ENCODE peak calls at places on chromosomes 4 and X, in six cellular contexts. One of them, this sample, is unnamed.
A peak's percentile ranks its signal among the peaks of the same experiment; 100 is the strongest.

GRCh38 chrX:12672362-12673106 is 118.7 kb upstream of the PRPS2 start:
- DNase-seq in activated T-cell treated with anti-CD3 and anti-CD28 coated beads for 4 hours: no peak
- DNase-seq in choroid plexus epithelial cell: no peak
- DNase-seq in AG08395: no peak
- DNase-seq in stimulated activated CD4-positive, alpha-beta T cell treated with anti-CD3 and anti-CD28 coated beads, Interleukin-12 subunit alpha, Interleukin-12 subunit beta, amount 100 ng/mL, for 4 hours: no peak
- DNase-seq in Jurkat, Clone E6-1: no peak
- DNase-seq in this sample: no peak

GRCh38 chrX:115560211-115560977 is 580 bp upstream of the PLS3 start:
- DNase-seq in Jurkat, Clone E6-1: no peak
- DNase-seq in AG08395: no peak
- DNase-seq in choroid plexus epithelial cell: peak; percentile 52
- DNase-seq in stimulated activated CD4-positive, alpha-beta T cell treated with anti-CD3 and anti-CD28 coated beads, Interleukin-12 subunit alpha, Interleukin-12 subunit beta, amount 100 ng/mL, for 4 hours: no peak
- DNase-seq in activated T-cell treated with anti-CD3 and anti-CD28 coated beads for 4 hours: no peak
- DNase-seq in this sample: no peak

GRCh38 chr4:183443609-183444148 is 757 bp upstream of the CDKN2AIP start:
- DNase-seq in stimulated activated CD4-positive, alpha-beta T cell treated with anti-CD3 and anti-CD28 coated beads, Interleukin-12 subunit alpha, Interleukin-12 subunit beta, amount 100 ng/mL, for 4 hours: peak; percentile 36
- DNase-seq in AG08395: peak; percentile 51
- DNase-seq in Jurkat, Clone E6-1: peak; percentile 32
- DNase-seq in choroid plexus epithelial cell: peak; percentile 64
- DNase-seq in activated T-cell treated with anti-CD3 and anti-CD28 coated beads for 4 hours: peak; percentile 17
- DNase-seq in this sample: peak; percentile 67

GRCh38 chrX:149476513-149476912 is 28.6 kb downstream of the IDS start:
- DNase-seq in activated T-cell treated with anti-CD3 and anti-CD28 coated beads for 4 hours: no peak
- DNase-seq in choroid plexus epithelial cell: no peak
- DNase-seq in stimulated activated CD4-positive, alpha-beta T cell treated with anti-CD3 and anti-CD28 coated beads, Interleukin-12 subunit alpha, Interleukin-12 subunit beta, amount 100 ng/mL, for 4 hours: no peak
- DNase-seq in Jurkat, Clone E6-1: no peak
- DNase-seq in AG08395: no peak
- DNase-seq in this sample: no peak

GRCh38 chr4:26992657-26993361 is 132.2 kb downstream of the STIM2 start:
- DNase-seq in activated T-cell treated with anti-CD3 and anti-CD28 coated beads for 4 hours: no peak
- DNase-seq in AG08395: no peak
- DNase-seq in Jurkat, Clone E6-1: no peak
- DNase-seq in stimulated activated CD4-positive, alpha-beta T cell treated with anti-CD3 and anti-CD28 coated beads, Interleukin-12 subunit alpha, Interleukin-12 subunit beta, amount 100 ng/mL, for 4 hours: no peak
- DNase-seq in choroid plexus epithelial cell: peak; percentile 83
- DNase-seq in this sample: no peak

GRCh38 chr4:77076889-77077635 is 1.3 kb upstream of the CCNI start:
- DNase-seq in stimulated activated CD4-positive, alpha-beta T cell treated with anti-CD3 and anti-CD28 coated beads, Interleukin-12 subunit alpha, Interleukin-12 subunit beta, amount 100 ng/mL, for 4 hours: no peak
- DNase-seq in Jurkat, Clone E6-1: no peak
- DNase-seq in activated T-cell treated with anti-CD3 and anti-CD28 coated beads for 4 hours: no peak
- DNase-seq in AG08395: no peak
- DNase-seq in choroid plexus epithelial cell: no peak
- DNase-seq in this sample: no peak

GRCh38 chrX:134948333-134949241 is 42.2 kb upstream of the SMIM10 start:
- DNase-seq in activated T-cell treated with anti-CD3 and anti-CD28 coated beads for 4 hours: no peak
- DNase-seq in choroid plexus epithelial cell: peak; percentile 89
- DNase-seq in Jurkat, Clone E6-1: no peak
- DNase-seq in stimulated activated CD4-positive, alpha-beta T cell treated with anti-CD3 and anti-CD28 coated beads, Interleukin-12 subunit alpha, Interleukin-12 subunit beta, amount 100 ng/mL, for 4 hours: no peak
- DNase-seq in AG08395: no peak
- DNase-seq in this sample: no peak

GRCh38 chrX:29535212-29536162 is 679.9 kb upstream of the MAGEB2 start:
- DNase-seq in activated T-cell treated with anti-CD3 and anti-CD28 coated beads for 4 hours: no peak
- DNase-seq in Jurkat, Clone E6-1: no peak
- DNase-seq in AG08395: no peak
- DNase-seq in choroid plexus epithelial cell: peak; percentile 24
- DNase-seq in stimulated activated CD4-positive, alpha-beta T cell treated with anti-CD3 and anti-CD28 coated beads, Interleukin-12 subunit alpha, Interleukin-12 subunit beta, amount 100 ng/mL, for 4 hours: no peak
- DNase-seq in this sample: no peak

GRCh38 chr4:136931771-136932170 is 600.5 kb downstream of the PCDH18 start:
- DNase-seq in AG08395: no peak
- DNase-seq in activated T-cell treated with anti-CD3 and anti-CD28 coated beads for 4 hours: no peak
- DNase-seq in Jurkat, Clone E6-1: no peak
- DNase-seq in stimulated activated CD4-positive, alpha-beta T cell treated with anti-CD3 and anti-CD28 coated beads, Interleukin-12 subunit alpha, Interleukin-12 subunit beta, amount 100 ng/mL, for 4 hours: no peak
- DNase-seq in choroid plexus epithelial cell: no peak
- DNase-seq in this sample: no peak

GRCh38 chr4:134337584-134337983 is 136.0 kb upstream of the PABPC4L start:
- DNase-seq in activated T-cell treated with anti-CD3 and anti-CD28 coated beads for 4 hours: no peak
- DNase-seq in AG08395: no peak
- DNase-seq in Jurkat, Clone E6-1: no peak
- DNase-seq in stimulated activated CD4-positive, alpha-beta T cell treated with anti-CD3 and anti-CD28 coated beads, Interleukin-12 subunit alpha, Interleukin-12 subunit beta, amount 100 ng/mL, for 4 hours: no peak
- DNase-seq in choroid plexus epithelial cell: peak; percentile 50
- DNase-seq in this sample: no peak

GRCh38 chr4:168643083-168643795 is 146.4 kb downstream of the PALLD start:
- DNase-seq in AG08395: no peak
- DNase-seq in Jurkat, Clone E6-1: no peak
- DNase-seq in activated T-cell treated with anti-CD3 and anti-CD28 coated beads for 4 hours: no peak
- DNase-seq in stimulated activated CD4-positive, alpha-beta T cell treated with anti-CD3 and anti-CD28 coated beads, Interleukin-12 subunit alpha, Interleukin-12 subunit beta, amount 100 ng/mL, for 4 hours: no peak
- DNase-seq in choroid plexus epithelial cell: peak; percentile 67
- DNase-seq in this sample: no peak

GRCh38 chrX:16882702-16883486 is 12.7 kb upstream of the RBBP7 start:
- DNase-seq in AG08395: peak; percentile 57
- DNase-seq in choroid plexus epithelial cell: peak; percentile 75
- DNase-seq in Jurkat, Clone E6-1: peak; percentile 54
- DNase-seq in activated T-cell treated with anti-CD3 and anti-CD28 coated beads for 4 hours: peak; percentile 59
- DNase-seq in stimulated activated CD4-positive, alpha-beta T cell treated with anti-CD3 and anti-CD28 coated beads, Interleukin-12 subunit alpha, Interleukin-12 subunit beta, amount 100 ng/mL, for 4 hours: peak; percentile 59
- DNase-seq in this sample: peak; percentile 71

GRCh38 chr4:4919926-4920325 is 60.5 kb downstream of the MSX1 start:
- DNase-seq in Jurkat, Clone E6-1: no peak
- DNase-seq in AG08395: peak; percentile 77
- DNase-seq in stimulated activated CD4-positive, alpha-beta T cell treated with anti-CD3 and anti-CD28 coated beads, Interleukin-12 subunit alpha, Interleukin-12 subunit beta, amount 100 ng/mL, for 4 hours: no peak
- DNase-seq in activated T-cell treated with anti-CD3 and anti-CD28 coated beads for 4 hours: no peak
- DNase-seq in choroid plexus epithelial cell: no peak
- DNase-seq in this sample: no peak

GRCh38 chr4:36997727-36998126 is 246.8 kb upstream of the NWD2 start:
- DNase-seq in AG08395: no peak
- DNase-seq in Jurkat, Clone E6-1: no peak
- DNase-seq in activated T-cell treated with anti-CD3 and anti-CD28 coated beads for 4 hours: no peak
- DNase-seq in choroid plexus epithelial cell: no peak
- DNase-seq in stimulated activated CD4-positive, alpha-beta T cell treated with anti-CD3 and anti-CD28 coated beads, Interleukin-12 subunit alpha, Interleukin-12 subunit beta, amount 100 ng/mL, for 4 hours: no peak
- DNase-seq in this sample: no peak

GRCh38 chr4:60133414-60133813 is 1066.7 kb upstream of the ADGRL3 start:
- DNase-seq in AG08395: peak; percentile 1
- DNase-seq in choroid plexus epithelial cell: peak; percentile 28
- DNase-seq in stimulated activated CD4-positive, alpha-beta T cell treated with anti-CD3 and anti-CD28 coated beads, Interleukin-12 subunit alpha, Interleukin-12 subunit beta, amount 100 ng/mL, for 4 hours: no peak
- DNase-seq in activated T-cell treated with anti-CD3 and anti-CD28 coated beads for 4 hours: no peak
- DNase-seq in Jurkat, Clone E6-1: no peak
- DNase-seq in this sample: no peak

GRCh38 chr4:139297001-139297410 is 4.3 kb upstream of the NAA15 start:
- DNase-seq in stimulated activated CD4-positive, alpha-beta T cell treated with anti-CD3 and anti-CD28 coated beads, Interleukin-12 subunit alpha, Interleukin-12 subunit beta, amount 100 ng/mL, for 4 hours: no peak
- DNase-seq in Jurkat, Clone E6-1: no peak
- DNase-seq in activated T-cell treated with anti-CD3 and anti-CD28 coated beads for 4 hours: no peak
- DNase-seq in choroid plexus epithelial cell: peak; percentile 31
- DNase-seq in AG08395: no peak
- DNase-seq in this sample: no peak

GRCh38 chr4:14177987-14178386 is 550.5 kb upstream of the BOD1L1 start:
- DNase-seq in activated T-cell treated with anti-CD3 and anti-CD28 coated beads for 4 hours: no peak
- DNase-seq in AG08395: no peak
- DNase-seq in Jurkat, Clone E6-1: peak; percentile 6
- DNase-seq in choroid plexus epithelial cell: no peak
- DNase-seq in stimulated activated CD4-positive, alpha-beta T cell treated with anti-CD3 and anti-CD28 coated beads, Interleukin-12 subunit alpha, Interleukin-12 subunit beta, amount 100 ng/mL, for 4 hours: no peak
- DNase-seq in this sample: no peak

GRCh38 chr4:186807809-186808634 is 84.4 kb upstream of the FAT1 start:
- DNase-seq in Jurkat, Clone E6-1: no peak
- DNase-seq in choroid plexus epithelial cell: no peak
- DNase-seq in stimulated activated CD4-positive, alpha-beta T cell treated with anti-CD3 and anti-CD28 coated beads, Interleukin-12 subunit alpha, Interleukin-12 subunit beta, amount 100 ng/mL, for 4 hours: no peak
- DNase-seq in AG08395: peak; percentile 46
- DNase-seq in activated T-cell treated with anti-CD3 and anti-CD28 coated beads for 4 hours: no peak
- DNase-seq in this sample: no peak

GRCh38 chr4:6574747-6575502 is at the start of gene MAN2B2:
- DNase-seq in stimulated activated CD4-positive, alpha-beta T cell treated with anti-CD3 and anti-CD28 coated beads, Interleukin-12 subunit alpha, Interleukin-12 subunit beta, amount 100 ng/mL, for 4 hours: peak; percentile 85
- DNase-seq in choroid plexus epithelial cell: peak; percentile 69
- DNase-seq in activated T-cell treated with anti-CD3 and anti-CD28 coated beads for 4 hours: peak; percentile 71
- DNase-seq in Jurkat, Clone E6-1: peak; percentile 35
- DNase-seq in AG08395: peak; percentile 98
- DNase-seq in this sample: peak; percentile 89

GRCh38 chr4:98516042-98516440 is 142.4 kb downstream of the TSPAN5 start:
- DNase-seq in stimulated activated CD4-positive, alpha-beta T cell treated with anti-CD3 and anti-CD28 coated beads, Interleukin-12 subunit alpha, Interleukin-12 subunit beta, amount 100 ng/mL, for 4 hours: no peak
- DNase-seq in choroid plexus epithelial cell: peak; percentile 86
- DNase-seq in Jurkat, Clone E6-1: no peak
- DNase-seq in activated T-cell treated with anti-CD3 and anti-CD28 coated beads for 4 hours: no peak
- DNase-seq in AG08395: peak; percentile 77
- DNase-seq in this sample: no peak

GRCh38 chr4:59848457-59848856 is 1351.7 kb upstream of the ADGRL3 start:
- DNase-seq in Jurkat, Clone E6-1: no peak
- DNase-seq in choroid plexus epithelial cell: no peak
- DNase-seq in activated T-cell treated with anti-CD3 and anti-CD28 coated beads for 4 hours: no peak
- DNase-seq in AG08395: no peak
- DNase-seq in stimulated activated CD4-positive, alpha-beta T cell treated with anti-CD3 and anti-CD28 coated beads, Interleukin-12 subunit alpha, Interleukin-12 subunit beta, amount 100 ng/mL, for 4 hours: no peak
- DNase-seq in this sample: no peak

GRCh38 chrX:101191217-101191750 is 28.3 kb upstream of the DRP2 start:
- DNase-seq in activated T-cell treated with anti-CD3 and anti-CD28 coated beads for 4 hours: no peak
- DNase-seq in stimulated activated CD4-positive, alpha-beta T cell treated with anti-CD3 and anti-CD28 coated beads, Interleukin-12 subunit alpha, Interleukin-12 subunit beta, amount 100 ng/mL, for 4 hours: no peak
- DNase-seq in Jurkat, Clone E6-1: no peak
- DNase-seq in AG08395: no peak
- DNase-seq in choroid plexus epithelial cell: no peak
- DNase-seq in this sample: no peak

GRCh38 chr4:98786866-98787265 is 128.5 kb upstream of the TSPAN5 start:
- DNase-seq in AG08395: no peak
- DNase-seq in stimulated activated CD4-positive, alpha-beta T cell treated with anti-CD3 and anti-CD28 coated beads, Interleukin-12 subunit alpha, Interleukin-12 subunit beta, amount 100 ng/mL, for 4 hours: no peak
- DNase-seq in Jurkat, Clone E6-1: no peak
- DNase-seq in activated T-cell treated with anti-CD3 and anti-CD28 coated beads for 4 hours: no peak
- DNase-seq in choroid plexus epithelial cell: peak; percentile 29
- DNase-seq in this sample: no peak

GRCh38 chrX:261858-262390 is 19.3 kb upstream of the PLCXD1 start:
- DNase-seq in AG08395: no peak
- DNase-seq in stimulated activated CD4-positive, alpha-beta T cell treated with anti-CD3 and anti-CD28 coated beads, Interleukin-12 subunit alpha, Interleukin-12 subunit beta, amount 100 ng/mL, for 4 hours: no peak
- DNase-seq in Jurkat, Clone E6-1: no peak
- DNase-seq in activated T-cell treated with anti-CD3 and anti-CD28 coated beads for 4 hours: no peak
- DNase-seq in choroid plexus epithelial cell: no peak
- DNase-seq in this sample: no peak

GRCh38 chrX:48957477-48957826 is at the start of gene OTUD5:
- DNase-seq in choroid plexus epithelial cell: no peak
- DNase-seq in AG08395: no peak
- DNase-seq in stimulated activated CD4-positive, alpha-beta T cell treated with anti-CD3 and anti-CD28 coated beads, Interleukin-12 subunit alpha, Interleukin-12 subunit beta, amount 100 ng/mL, for 4 hours: peak; percentile 65
- DNase-seq in Jurkat, Clone E6-1: peak; percentile 65
- DNase-seq in activated T-cell treated with anti-CD3 and anti-CD28 coated beads for 4 hours: peak; percentile 46
- DNase-seq in this sample: peak; percentile 78

GRCh38 chrX:136268051-136269048 is 17.1 kb upstream of the MAP7D3 start:
- DNase-seq in Jurkat, Clone E6-1: peak; percentile 41
- DNase-seq in stimulated activated CD4-positive, alpha-beta T cell treated with anti-CD3 and anti-CD28 coated beads, Interleukin-12 subunit alpha, Interleukin-12 subunit beta, amount 100 ng/mL, for 4 hours: peak; percentile 21
- DNase-seq in AG08395: peak; percentile 40
- DNase-seq in choroid plexus epithelial cell: peak; percentile 60
- DNase-seq in activated T-cell treated with anti-CD3 and anti-CD28 coated beads for 4 hours: peak; percentile 27
- DNase-seq in this sample: peak; percentile 62

GRCh38 chr4:54659213-54660144 is 1.7 kb downstream of the KIT start:
- DNase-seq in AG08395: peak; percentile 12
- DNase-seq in Jurkat, Clone E6-1: no peak
- DNase-seq in activated T-cell treated with anti-CD3 and anti-CD28 coated beads for 4 hours: no peak
- DNase-seq in stimulated activated CD4-positive, alpha-beta T cell treated with anti-CD3 and anti-CD28 coated beads, Interleukin-12 subunit alpha, Interleukin-12 subunit beta, amount 100 ng/mL, for 4 hours: no peak
- DNase-seq in choroid plexus epithelial cell: peak; percentile 53
- DNase-seq in this sample: no peak

GRCh38 chr4:87240341-87240740 is 19.9 kb upstream of the KLHL8 start:
- DNase-seq in stimulated activated CD4-positive, alpha-beta T cell treated with anti-CD3 and anti-CD28 coated beads, Interleukin-12 subunit alpha, Interleukin-12 subunit beta, amount 100 ng/mL, for 4 hours: no peak
- DNase-seq in Jurkat, Clone E6-1: no peak
- DNase-seq in activated T-cell treated with anti-CD3 and anti-CD28 coated beads for 4 hours: no peak
- DNase-seq in choroid plexus epithelial cell: no peak
- DNase-seq in AG08395: no peak
- DNase-seq in this sample: no peak

GRCh38 chrX:148416931-148417330 is 83.5 kb upstream of the AFF2 start:
- DNase-seq in choroid plexus epithelial cell: no peak
- DNase-seq in activated T-cell treated with anti-CD3 and anti-CD28 coated beads for 4 hours: no peak
- DNase-seq in AG08395: peak; percentile 12
- DNase-seq in stimulated activated CD4-positive, alpha-beta T cell treated with anti-CD3 and anti-CD28 coated beads, Interleukin-12 subunit alpha, Interleukin-12 subunit beta, amount 100 ng/mL, for 4 hours: no peak
- DNase-seq in Jurkat, Clone E6-1: no peak
- DNase-seq in this sample: no peak

GRCh38 chrX:76407795-76408194 is 19.7 kb upstream of the MAGEE1 start:
- DNase-seq in choroid plexus epithelial cell: no peak
- DNase-seq in AG08395: no peak
- DNase-seq in stimulated activated CD4-positive, alpha-beta T cell treated with anti-CD3 and anti-CD28 coated beads, Interleukin-12 subunit alpha, Interleukin-12 subunit beta, amount 100 ng/mL, for 4 hours: no peak
- DNase-seq in activated T-cell treated with anti-CD3 and anti-CD28 coated beads for 4 hours: no peak
- DNase-seq in Jurkat, Clone E6-1: no peak
- DNase-seq in this sample: no peak

GRCh38 chr4:749771-750666 is 44.4 kb downstream of the PCGF3 start:
- DNase-seq in Jurkat, Clone E6-1: no peak
- DNase-seq in stimulated activated CD4-positive, alpha-beta T cell treated with anti-CD3 and anti-CD28 coated beads, Interleukin-12 subunit alpha, Interleukin-12 subunit beta, amount 100 ng/mL, for 4 hours: no peak
- DNase-seq in activated T-cell treated with anti-CD3 and anti-CD28 coated beads for 4 hours: no peak
- DNase-seq in choroid plexus epithelial cell: peak; percentile 83
- DNase-seq in AG08395: no peak
- DNase-seq in this sample: no peak

GRCh38 chrX:31931225-31931624 is 859.4 kb upstream of the FTHL17 start:
- DNase-seq in activated T-cell treated with anti-CD3 and anti-CD28 coated beads for 4 hours: no peak
- DNase-seq in AG08395: no peak
- DNase-seq in stimulated activated CD4-positive, alpha-beta T cell treated with anti-CD3 and anti-CD28 coated beads, Interleukin-12 subunit alpha, Interleukin-12 subunit beta, amount 100 ng/mL, for 4 hours: no peak
- DNase-seq in choroid plexus epithelial cell: peak; percentile 53
- DNase-seq in Jurkat, Clone E6-1: no peak
- DNase-seq in this sample: no peak

GRCh38 chrX:65034292-65034640 is 58.0 kb upstream of the ZC4H2 start:
- DNase-seq in activated T-cell treated with anti-CD3 and anti-CD28 coated beads for 4 hours: no peak
- DNase-seq in choroid plexus epithelial cell: no peak
- DNase-seq in AG08395: no peak
- DNase-seq in Jurkat, Clone E6-1: peak; percentile 8
- DNase-seq in stimulated activated CD4-positive, alpha-beta T cell treated with anti-CD3 and anti-CD28 coated beads, Interleukin-12 subunit alpha, Interleukin-12 subunit beta, amount 100 ng/mL, for 4 hours: no peak
- DNase-seq in this sample: no peak

GRCh38 chr4:101678180-101678579 is 112.3 kb upstream of the BANK1 start:
- DNase-seq in activated T-cell treated with anti-CD3 and anti-CD28 coated beads for 4 hours: no peak
- DNase-seq in AG08395: no peak
- DNase-seq in stimulated activated CD4-positive, alpha-beta T cell treated with anti-CD3 and anti-CD28 coated beads, Interleukin-12 subunit alpha, Interleukin-12 subunit beta, amount 100 ng/mL, for 4 hours: no peak
- DNase-seq in Jurkat, Clone E6-1: no peak
- DNase-seq in choroid plexus epithelial cell: no peak
- DNase-seq in this sample: no peak

This sample was measured in DND-41.